ENCODE peak calls at places on chromosomes 1 and 21, in eight cellular contexts. V, U, R, Y, O, P, S and F are unnamed samples. For H3K27me3, the result is how much of the 10 kb centered on the place peaks cover.

GRCh38 chr1:224938652-224939051 is 9.2 kb downstream of the DNAH14 start:
- DNase-seq in V (no peak), U (no peak), R (no peak), Y (no peak), O (no peak), P (no peak), S (no peak), F (no peak)

GRCh38 chr1:119549719-119550141 is 42.7 kb downstream of the HSD3B1 start:
- DNase-seq in V (peak), U (peak), R (no peak), Y (peak), O (no peak), P (peak), S (no peak), F (peak)

GRCh38 chr1:23216771-23217420 is 406 bp downstream of the HTR1D start:
- DNase-seq in V (peak), U (no peak), R (no peak), Y (no peak), O (peak), P (peak), S (peak), F (peak)

GRCh38 chr1:116558140-116558549 is 12.7 kb downstream of the CD58 start:
- DNase-seq in V (no peak), U (no peak), R (no peak), Y (no peak), O (no peak), P (no peak), S (no peak), F (no peak)

GRCh38 chr1:178339834-178340233 is 156.9 kb downstream of the CLEC20A start:
- DNase-seq in V (no peak), U (no peak), R (no peak), Y (no peak), O (no peak), P (no peak), S (no peak), F (no peak)

GRCh38 chr21:46472246-46472645 is 13.6 kb downstream of the DIP2A start:
- DNase-seq in V (no peak), U (no peak), R (no peak), Y (no peak), O (no peak), P (no peak), S (no peak), F (no peak)

GRCh38 chr1:175207971-175208370 is 15.4 kb upstream of the KIAA0040 start:
- DNase-seq in V (no peak), U (no peak), R (no peak), Y (no peak), O (no peak), P (no peak), S (no peak), F (no peak)

GRCh38 chr1:27882543-27882903 is 10.2 kb downstream of the THEMIS2 start:
- DNase-seq in V (no peak), U (no peak), R (no peak), Y (no peak), O (no peak), P (no peak), S (no peak), F (no peak)

GRCh38 chr1:18475234-18475633 is 5.5 kb upstream of the KLHDC7A start:
- DNase-seq in V (no peak), U (no peak), R (no peak), Y (no peak), O (no peak), P (no peak), S (no peak), F (no peak)

GRCh38 chr1:67201891-67202290 is 35.6 kb downstream of the IL23R start:
- DNase-seq in V (no peak), U (no peak), R (no peak), Y (no peak), O (no peak), P (no peak), S (no peak), F (no peak)

GRCh38 chr1:229862017-229862774 is 204.8 kb upstream of the GALNT2 start:
- DNase-seq in V (peak), U (no peak), R (no peak), Y (no peak), O (no peak), P (no peak), S (no peak), F (no peak)

GRCh38 chr1:116246174-116246573 is 126.9 kb upstream of the ATP1A1 start:
- DNase-seq in V (no peak), U (no peak), R (no peak), Y (no peak), O (no peak), P (no peak), S (no peak), F (no peak)

GRCh38 chr21:33011462-33011861 is 14.3 kb upstream of the OLIG2 start:
- DNase-seq in V (no peak), U (no peak), R (no peak), Y (no peak), O (no peak), P (no peak), S (no peak), F (no peak)

GRCh38 chr1:40414331-40414730 is 35.9 kb upstream of the ZFP69B start:
- DNase-seq in V (no peak), U (no peak), R (no peak), Y (no peak), O (no peak), P (no peak), S (no peak), F (no peak)

GRCh38 chr1:94061513-94062443 is 59.2 kb downstream of the ABCA4 start:
- DNase-seq in V (peak), U (peak), R (peak), Y (peak), O (peak), P (peak), S (peak), F (peak)

GRCh38 chr1:52424238-52424637 is 19.8 kb downstream of the PRPF38A start:
- DNase-seq in V (no peak), U (no peak), R (no peak), Y (no peak), O (no peak), P (no peak), S (no peak), F (no peak)

GRCh38 chr1:248924696-248925532 is 18.9 kb downstream of the PGBD2 start:
- DNase-seq in V (no peak), U (peak), R (no peak), Y (no peak), O (no peak), P (peak), S (peak), F (peak)

GRCh38 chr1:115783311-115783710 is 14.8 kb upstream of the CASQ2 start:
- DNase-seq in V (no peak), U (no peak), R (no peak), Y (no peak), O (no peak), P (no peak), S (no peak), F (no peak)

GRCh38 chr1:97726386-97726785 is 194.4 kb downstream of the DPYD start:
- DNase-seq in V (no peak), U (no peak), R (no peak), Y (no peak), O (no peak), P (no peak), S (no peak), F (no peak)

GRCh38 chr1:94644371-94644770 is 102.8 kb upstream of the F3 start:
- DNase-seq in V (no peak), U (no peak), R (no peak), Y (no peak), O (no peak), P (no peak), S (no peak), F (no peak)

GRCh38 chr1:228802386-228803221 is 67.3 kb downstream of the RHOU start:
- DNase-seq in V (peak), U (no peak), R (peak), Y (no peak), O (no peak), P (no peak), S (peak), F (peak)

GRCh38 chr1:67479146-67479891 is 49.1 kb upstream of the SERBP1 start:
- DNase-seq in V (peak), U (no peak), R (no peak), Y (peak), O (no peak), P (no peak), S (peak), F (no peak)

GRCh38 chr1:67124455-67124854 is 10.3 kb downstream of the C1orf141 start:
- DNase-seq in V (no peak), U (no peak), R (no peak), Y (no peak), O (no peak), P (no peak), S (no peak), F (no peak)

GRCh38 chr1:64049900-64050540 is 153.4 kb upstream of the UBE2U start:
- DNase-seq in V (no peak), U (no peak), R (no peak), Y (no peak), O (no peak), P (no peak), S (no peak), F (no peak)

GRCh38 chr1:91997607-91998195 is 32.1 kb upstream of the EPHX4 start:
- DNase-seq in V (no peak), U (peak), R (no peak), Y (no peak), O (no peak), P (peak), S (no peak), F (peak)

GRCh38 chr1:241167121-241167619 is 189.8 kb downstream of the RGS7 start:
- DNase-seq in V (no peak), U (no peak), R (no peak), Y (no peak), O (no peak), P (no peak), S (no peak), F (no peak)

GRCh38 chr1:87305762-87306161 is 22.9 kb upstream of the LMO4 start:
- DNase-seq in V (no peak), U (no peak), R (no peak), Y (no peak), O (no peak), P (peak), S (no peak), F (no peak)

GRCh38 chr1:178959543-178960460 is 65.9 kb upstream of the FAM20B start:
- DNase-seq in V (no peak), U (no peak), R (no peak), Y (no peak), O (no peak), P (peak), S (no peak), F (no peak)

GRCh38 chr1:15120251-15120945 is 33.1 kb upstream of the TMEM51 start:
- DNase-seq in V (no peak), U (no peak), R (no peak), Y (no peak), O (no peak), P (no peak), S (no peak), F (no peak)
- H3K27me3 ChIP-seq in V (under half), U (under half), R (under half), Y (under half), O (under half), P (under half), S (under half), F (under half)

DNA sequence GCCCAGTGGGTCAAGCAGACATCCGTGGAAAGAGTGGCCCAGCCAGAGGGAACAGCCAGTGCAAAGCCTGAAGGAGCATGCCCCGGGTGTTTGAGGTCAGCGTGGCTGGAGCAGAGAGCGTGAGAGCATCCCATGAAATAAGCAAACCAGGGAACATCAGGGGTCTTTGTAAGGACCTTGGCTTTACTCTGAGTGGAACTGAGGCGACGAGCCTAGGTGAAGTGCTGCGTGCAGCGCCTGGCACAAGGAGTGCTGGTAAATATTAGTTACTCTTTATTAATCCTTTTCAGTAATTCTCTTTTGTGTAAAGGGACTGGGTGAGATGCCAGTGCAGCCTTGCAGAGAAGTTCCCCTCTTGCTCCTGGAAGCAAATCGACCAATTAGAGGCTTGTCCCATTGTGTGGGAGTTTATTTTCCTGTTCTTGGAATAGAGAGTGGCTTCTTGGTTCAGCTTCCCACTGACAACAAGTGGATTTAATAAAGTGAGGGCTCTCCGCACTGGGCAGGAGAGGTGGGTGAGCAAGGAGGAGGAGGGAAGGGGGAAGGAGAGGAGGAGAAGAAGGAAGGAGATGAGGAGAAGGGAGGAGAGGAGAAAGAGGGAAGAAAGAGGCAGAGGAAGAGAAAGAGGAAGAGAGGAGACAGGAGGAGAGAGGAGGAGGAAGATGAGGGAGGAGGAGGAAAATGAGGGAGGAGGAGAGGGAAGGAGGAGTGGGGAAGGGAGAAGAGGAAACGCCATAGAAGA is 37.6 kb upstream of the DISP3 start:
- DNase-seq in V (no peak), U (no peak), R (no peak), Y (no peak), O (no peak), P (no peak), S (no peak), F (no peak)
- H3K27me3 ChIP-seq in V (under half), U (under half), R (half or more), Y (under half), O (under half), P (under half), S (under half), F (under half)

GRCh38 chr1:53763461-53763860 is 24.5 kb upstream of the GLIS1 start:
- DNase-seq in V (no peak), U (no peak), R (no peak), Y (no peak), O (no peak), P (no peak), S (no peak), F (no peak)
- H3K27me3 ChIP-seq in V (under half), U (under half), R (under half), Y (under half), O (under half), P (under half), S (under half), F (under half)

DNA sequence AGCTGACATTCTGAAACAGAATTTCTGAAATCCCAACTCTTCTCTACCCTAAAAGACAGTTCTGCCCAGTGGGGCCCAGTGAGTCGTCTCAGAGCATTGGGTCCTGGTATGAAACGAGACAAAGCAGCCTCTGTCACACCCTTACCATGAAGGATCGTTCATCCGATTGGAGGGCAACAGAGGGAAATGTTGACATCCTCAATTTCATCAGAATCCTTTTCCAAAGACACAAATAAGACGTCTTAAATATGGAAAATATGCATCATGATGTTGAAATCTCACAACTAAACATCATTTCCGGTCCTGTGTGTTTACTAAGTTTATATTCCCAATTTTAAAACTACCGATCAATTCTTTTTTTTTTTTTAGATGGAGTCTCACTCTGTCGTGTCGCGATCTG is 112.1 kb upstream of the SLC45A1 start:
- DNase-seq in V (no peak), U (no peak), R (no peak), Y (no peak), O (no peak), P (no peak), S (peak), F (no peak)
- H3K27me3 ChIP-seq in V (under half), U (under half), R (under half), Y (under half), O (under half), P (under half), S (under half), F (under half)

DNA sequence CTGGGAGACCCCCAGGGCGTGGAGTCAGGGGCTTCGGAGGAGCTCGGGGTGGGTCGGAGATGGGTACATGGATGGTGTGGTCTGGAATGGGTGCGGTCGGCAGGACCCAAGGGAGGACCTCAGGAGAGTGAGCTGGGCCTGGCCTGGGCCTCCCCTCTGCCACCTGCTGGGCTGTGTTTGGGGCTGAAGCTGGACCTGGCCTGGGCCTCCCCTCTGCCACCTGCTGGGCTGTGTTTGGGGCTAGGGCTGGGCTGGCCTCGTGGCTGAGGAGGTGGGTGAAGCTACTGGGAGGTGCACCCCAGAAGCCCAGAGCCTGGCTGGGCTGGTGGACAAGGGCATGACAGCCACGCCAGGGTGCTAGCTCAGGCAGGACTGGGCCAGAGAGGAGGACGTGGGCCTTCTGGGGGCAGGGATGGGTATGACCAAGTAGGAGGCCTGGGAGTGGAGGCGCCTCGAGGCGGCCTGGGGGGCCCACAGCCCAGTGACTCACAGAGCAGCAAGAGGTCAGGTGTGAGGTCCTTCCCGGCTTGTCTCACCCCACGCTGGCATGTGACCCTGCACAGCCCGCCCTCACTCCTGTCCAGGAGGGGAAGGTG is 14.5 kb downstream of the SAMD11 start:
- DNase-seq in V (peak), U (no peak), R (no peak), Y (no peak), O (no peak), P (peak), S (no peak), F (peak)
- H3K27me3 ChIP-seq in V (under half), U (under half), R (half or more), Y (under half), O (half or more), P (under half), S (under half), F (under half)

DNA sequence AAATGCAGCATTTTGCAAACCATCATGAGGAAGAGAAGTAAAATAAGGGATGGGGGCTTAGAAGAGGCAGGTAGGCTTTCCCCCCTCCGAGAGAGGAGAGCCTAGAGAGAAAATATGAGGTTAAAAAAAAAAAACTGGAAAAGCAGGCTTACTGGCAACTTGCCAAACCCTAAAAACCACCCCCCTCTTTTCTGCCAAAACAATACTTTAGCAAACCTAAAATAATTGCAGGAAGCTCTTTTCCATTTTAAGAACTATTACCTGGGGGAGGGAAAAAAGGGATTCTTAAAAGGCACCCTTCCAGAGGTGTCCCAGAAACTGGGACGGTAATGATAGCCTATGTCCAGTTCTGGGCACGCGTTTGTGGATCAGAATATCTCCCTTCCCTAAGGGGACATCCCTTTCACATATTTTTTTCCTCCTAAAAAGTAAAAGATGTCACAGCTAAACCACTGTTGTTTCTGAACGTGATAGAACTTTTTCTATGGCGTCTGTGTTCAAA is 1.2 kb upstream of the NFIA start:
- DNase-seq in V (no peak), U (no peak), R (no peak), Y (no peak), O (no peak), P (no peak), S (no peak), F (no peak)
- H3K27me3 ChIP-seq in V (under half), U (under half), R (under half), Y (under half), O (under half), P (under half), S (under half), F (under half)

GRCh38 chr21:44728716-44729115 is 17.3 kb upstream of the TSPEAR start:
- DNase-seq in V (no peak), U (no peak), R (no peak), Y (no peak), O (no peak), P (no peak), S (no peak), F (no peak)

GRCh38 chr21:44727757-44728156 is 16.4 kb upstream of the TSPEAR start:
- DNase-seq in V (no peak), U (no peak), R (no peak), Y (no peak), O (no peak), P (no peak), S (no peak), F (no peak)

GRCh38 chr21:44724926-44725325 is 13.6 kb upstream of the TSPEAR start:
- DNase-seq in V (no peak), U (no peak), R (no peak), Y (no peak), O (no peak), P (no peak), S (no peak), F (no peak)

GRCh38 chr21:44727321-44727720 is 15.9 kb upstream of the TSPEAR start:
- DNase-seq in V (no peak), U (no peak), R (no peak), Y (no peak), O (no peak), P (no peak), S (no peak), F (no peak)

DNA sequence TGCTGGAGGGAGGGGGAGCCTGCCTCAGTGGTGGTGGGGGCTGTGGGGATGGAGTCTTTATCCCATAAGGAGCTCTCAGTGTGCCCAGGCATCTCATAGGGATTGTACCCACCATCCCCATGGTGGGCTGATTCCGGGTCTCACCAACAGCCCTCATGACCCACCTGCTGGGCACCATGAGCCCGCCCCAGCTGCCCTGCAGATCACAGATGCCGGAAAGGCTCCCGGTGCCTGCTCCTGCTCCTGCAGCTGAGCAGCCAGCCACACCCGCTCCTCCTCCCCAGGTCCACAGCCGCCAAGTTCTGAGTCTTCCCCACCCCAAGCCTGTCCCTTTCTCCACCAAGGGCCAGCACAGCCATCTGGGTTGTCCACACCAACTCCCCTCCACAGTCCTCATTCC is 15.4 kb upstream of the TSPEAR start:
- DNase-seq in V (no peak), U (no peak), R (no peak), Y (no peak), O (no peak), P (no peak), S (no peak), F (no peak)
- H3K27me3 ChIP-seq in V (under half), U (under half), R (half or more), Y (under half), O (half or more), P (half or more), S (under half), F (half or more)

GRCh38 chr1:47712596-47713299 is 274.9 kb downstream of the FOXD2 start:
- DNase-seq in V (no peak), U (no peak), R (no peak), Y (no peak), O (no peak), P (no peak), S (no peak), F (no peak)
- H3K27me3 ChIP-seq in V (under half), U (under half), R (half or more), Y (under half), O (half or more), P (half or more), S (under half), F (half or more)